ENCODE peak calls at places on chromosomes 5 and 9, in seven cellular contexts. B is HL-60, X is C1 segment of cervical spinal cord, L is left ventricle myocardium superior, J is T-cell, O is naive B cell, R is ureter. E is an unnamed sample.

GRCh38 chr5:2904956-2905355 is 153.5 kb upstream of the IRX2 start:
- DNase-seq in B (no peak), X (no peak), L (no peak), J (no peak), O (no peak), R (peak; percentile 31), E (no peak)

GRCh38 chr9:3321186-3321585 is 204.6 kb downstream of the RFX3 start:
- DNase-seq in B (no peak), X (no peak), L (no peak), J (no peak), O (no peak), R (no peak), E (no peak)

GRCh38 chr5:54930736-54931135 is 54.7 kb downstream of the ESM1 start:
- DNase-seq in B (no peak), X (no peak), L (no peak), J (no peak), O (no peak), R (no peak), E (no peak)

GRCh38 chr9:134326754-134327526 is 685 bp downstream of the RXRA start:
- DNase-seq in B (no peak), X (no peak), L (peak; percentile 62), J (no peak), O (no peak), R (no peak), E (no peak)

GRCh38 chr5:61466017-61466416 is 134.0 kb downstream of the ZSWIM6 start:
- DNase-seq in B (no peak), X (no peak), L (no peak), J (no peak), O (no peak), R (no peak), E (no peak)

GRCh38 chr5:131644822-131645221 is 9.8 kb upstream of the RAPGEF6 start:
- DNase-seq in B (no peak), X (no peak), L (no peak), J (no peak), O (no peak), R (no peak), E (no peak)

GRCh38 chr9:138008081-138008841 is 130.7 kb downstream of the CACNA1B start:
- DNase-seq in B (no peak), X (no peak), L (peak; percentile 18), J (no peak), O (no peak), R (peak; percentile 32), E (peak; percentile 61)

GRCh38 chr9:82679488-82679887 is 383.5 kb downstream of the RASEF start:
- DNase-seq in B (no peak), X (no peak), L (no peak), J (no peak), O (no peak), R (no peak), E (no peak)

GRCh38 chr9:120436937-120437592 is 142.9 kb downstream of the CDK5RAP2 start:
- DNase-seq in B (peak; percentile 35), X (no peak), L (peak; percentile 44), J (no peak), O (no peak), R (no peak), E (no peak)

GRCh38 chr5:56269216-56269927 is 36.2 kb upstream of the ANKRD55 start:
- DNase-seq in B (no peak), X (no peak), L (no peak), J (no peak), O (peak; percentile 21), R (no peak), E (peak; percentile 7)

GRCh38 chr9:89387970-89388867 is 69.9 kb downstream of the SECISBP2 start:
- DNase-seq in B (peak; percentile 98), X (no peak), L (peak; percentile 61), J (no peak), O (no peak), R (peak; percentile 68), E (no peak)

GRCh38 chr5:154191467-154192261 is 1.1 kb downstream of the GALNT10 start:
- DNase-seq in B (no peak), X (no peak), L (no peak), J (no peak), O (no peak), R (no peak), E (no peak)

GRCh38 chr9:116646661-116647514 is 40.2 kb upstream of the TRIM32 start:
- DNase-seq in B (no peak), X (no peak), L (no peak), J (no peak), O (no peak), R (no peak), E (no peak)

GRCh38 chr9:128836509-128837145 is 7.0 kb upstream of the SPOUT1 start:
- DNase-seq in B (no peak), X (no peak), L (peak; percentile 15), J (no peak), O (no peak), R (no peak), E (no peak)

GRCh38 chr5:57595530-57596098 is 113.0 kb upstream of the ACTBL2 start:
- DNase-seq in B (no peak), X (no peak), L (no peak), J (no peak), O (no peak), R (no peak), E (no peak)

GRCh38 chr5:172774561-172775271 is 3.7 kb upstream of the DUSP1 start:
- DNase-seq in B (no peak), X (no peak), L (no peak), J (no peak), O (no peak), R (no peak), E (no peak)

GRCh38 chr5:7868427-7868772 is 431 bp downstream of the FASTKD3 start:
- DNase-seq in B (no peak), X (no peak), L (no peak), J (no peak), O (no peak), R (no peak), E (no peak)

GRCh38 chr5:1636981-1637638 is 113.3 kb upstream of the LPCAT1 start:
- DNase-seq in B (no peak), X (no peak), L (no peak), J (no peak), O (no peak), R (no peak), E (no peak)

GRCh38 chr5:929596-929995 is 36.9 kb downstream of the TRIP13 start:
- DNase-seq in B (no peak), X (no peak), L (no peak), J (no peak), O (no peak), R (peak; percentile 14), E (no peak)

GRCh38 chr9:98146101-98146991 is 27.3 kb upstream of the TRIM14 start:
- DNase-seq in B (peak; percentile 89), X (no peak), L (peak; percentile 50), J (no peak), O (no peak), R (peak; percentile 91), E (no peak)

GRCh38 chr5:95713960-95714710 is 17.0 kb upstream of the RHOBTB3 start:
- DNase-seq in B (no peak), X (no peak), L (no peak), J (no peak), O (no peak), R (no peak), E (no peak)

GRCh38 chr5:30039379-30039778 is 1154.1 kb upstream of the CDH6 start:
- DNase-seq in B (no peak), X (no peak), L (no peak), J (no peak), O (no peak), R (no peak), E (no peak)

GRCh38 chr5:171351674-171352073 is 36.0 kb upstream of the NPM1 start:
- DNase-seq in B (no peak), X (no peak), L (no peak), J (no peak), O (no peak), R (no peak), E (no peak)

GRCh38 chr5:83058718-83059117 is 18.5 kb downstream of the TMEM167A start:
- DNase-seq in B (no peak), X (no peak), L (no peak), J (no peak), O (no peak), R (no peak), E (no peak)

GRCh38 chr5:27093296-27093695 is 54.9 kb upstream of the CDH9 start:
- DNase-seq in B (no peak), X (no peak), L (no peak), J (no peak), O (no peak), R (no peak), E (no peak)

GRCh38 chr5:139799359-139799758 is 3.8 kb downstream of the PSD2 start:
- DNase-seq in B (no peak), X (no peak), L (no peak), J (no peak), O (no peak), R (no peak), E (no peak)

GRCh38 chr5:180658774-180659564 is 9.6 kb upstream of the FLT4 start:
- DNase-seq in B (no peak), X (no peak), L (no peak), J (no peak), O (no peak), R (no peak), E (no peak)

GRCh38 chr9:96719538-96720315 is 58.2 kb downstream of the ZNF510 start:
- DNase-seq in B (no peak), X (no peak), L (peak; percentile 38), J (no peak), O (no peak), R (no peak), E (no peak)

GRCh38 chr5:140642718-140643117 is 3.5 kb downstream of the TMCO6 start:
- DNase-seq in B (no peak), X (no peak), L (no peak), J (no peak), O (no peak), R (no peak), E (no peak)

GRCh38 chr9:137273616-137274320 is 3.8 kb upstream of the TOR4A start:
- DNase-seq in B (no peak), X (no peak), L (peak; percentile 53), J (no peak), O (no peak), R (no peak), E (no peak)

GRCh38 chr9:122186301-122186700 is 26.6 kb downstream of the MORN5 start:
- DNase-seq in B (no peak), X (no peak), L (no peak), J (no peak), O (no peak), R (no peak), E (no peak)

GRCh38 chr5:159061834-159062530 is 37.7 kb downstream of the EBF1 start:
- DNase-seq in B (no peak), X (no peak), L (no peak), J (no peak), O (no peak), R (no peak), E (no peak)

GRCh38 chr9:13140843-13141592 is 138.5 kb downstream of the MPDZ start:
- DNase-seq in B (no peak), X (no peak), L (no peak), J (no peak), O (no peak), R (no peak), E (no peak)

GRCh38 chr5:95759634-95760033 is 28.5 kb downstream of the RHOBTB3 start:
- DNase-seq in B (no peak), X (no peak), L (no peak), J (no peak), O (no peak), R (no peak), E (no peak)

GRCh38 chr9:71909887-71910601 is 949 bp downstream of the ABHD17B start:
- DNase-seq in B (no peak), X (peak; percentile 76), L (peak; percentile 74), J (no peak), O (no peak), R (peak; percentile 62), E (peak; percentile 94)

GRCh38 chr9:135611142-135611874 is 28.0 kb downstream of the GLT6D1 start:
- DNase-seq in B (no peak), X (no peak), L (no peak), J (no peak), O (no peak), R (no peak), E (no peak)

GRCh38 chr5:154648229-154648628 is 106.9 kb upstream of the LARP1 start:
- DNase-seq in B (no peak), X (no peak), L (no peak), J (no peak), O (no peak), R (no peak), E (no peak)